ENCODE peak calls at places on chromosomes 2 and 18, in ten cellular contexts. G is HFFc6, X is sigmoid colon, U is H9, P is fibroblast of pulmonary artery, E is RWPE1, A is IMR-90, I is HCT116, T is fibroblast of lung, J is neural crest cell. L is an unnamed sample.

GRCh38 chr2:237482485-237482884 is 4.6 kb upstream of the MLPH start:
- DNase-seq in G (no peak), X (peak), U (no peak), P (no peak), E (no peak), A (no peak), I (no peak), T (no peak), J (no peak), L (no peak)

GRCh38 chr18:56550121-56550520 is 88.3 kb downstream of the TXNL1 start:
- DNase-seq in G (no peak), X (no peak), U (no peak), P (peak), E (no peak), A (no peak), I (no peak), T (no peak), J (no peak), L (no peak)

GRCh38 chr2:148901142-148901541 is 26.1 kb downstream of the KIF5C start:
- DNase-seq in G (no peak), X (no peak), U (no peak), P (no peak), E (no peak), A (no peak), I (no peak), T (no peak), J (no peak), L (no peak)

GRCh38 chr2:32947076-32947483 is 327 bp downstream of the LTBP1 start:
- DNase-seq in G (no peak), X (no peak), U (no peak), P (no peak), E (peak), A (no peak), I (no peak), T (no peak), J (peak), L (peak)

GRCh38 chr2:166625670-166626069 is 131.6 kb upstream of the SCN7A start:
- DNase-seq in G (no peak), X (no peak), U (no peak), P (no peak), E (no peak), A (peak), I (no peak), T (peak), J (no peak), L (no peak)

GRCh38 chr18:25830787-25831186 is 259.6 kb downstream of the SS18 start:
- DNase-seq in G (peak), X (no peak), U (no peak), P (peak), E (no peak), A (peak), I (no peak), T (peak), J (no peak), L (no peak)

GRCh38 chr2:160609346-160609745 is 115.7 kb upstream of the RBMS1 start:
- DNase-seq in G (no peak), X (no peak), U (no peak), P (no peak), E (no peak), A (no peak), I (no peak), T (no peak), J (no peak), L (no peak)

GRCh38 chr18:45566025-45566740 is 49.1 kb upstream of the SLC14A2 start:
- DNase-seq in G (peak), X (no peak), U (no peak), P (peak), E (peak), A (peak), I (no peak), T (peak), J (no peak), L (no peak)

GRCh38 chr2:95206086-95206485 is 1.2 kb upstream of the ZNF892 start:
- DNase-seq in G (no peak), X (no peak), U (no peak), P (no peak), E (no peak), A (no peak), I (no peak), T (no peak), J (no peak), L (no peak)

GRCh38 chr18:45212186-45213039 is 402.9 kb upstream of the SLC14A2 start:
- DNase-seq in G (peak), X (peak), U (peak), P (peak), E (peak), A (peak), I (peak), T (peak), J (peak), L (peak)

GRCh38 chr2:36446258-36446657 is 90.7 kb downstream of the CRIM1 start:
- DNase-seq in G (no peak), X (no peak), U (no peak), P (no peak), E (no peak), A (no peak), I (no peak), T (no peak), J (no peak), L (no peak)

GRCh38 chr18:46462523-46462922 is 194.5 kb downstream of the LOXHD1 start:
- DNase-seq in G (no peak), X (no peak), U (peak), P (no peak), E (no peak), A (no peak), I (no peak), T (no peak), J (no peak), L (peak)

GRCh38 chr18:45169610-45170009 is 445.7 kb upstream of the SLC14A2 start:
- DNase-seq in G (peak), X (peak), U (no peak), P (peak), E (peak), A (peak), I (no peak), T (peak), J (no peak), L (peak)

GRCh38 chr2:231415029-231415428 is 19.5 kb downstream of the B3GNT7 start:
- DNase-seq in G (no peak), X (no peak), U (no peak), P (no peak), E (no peak), A (no peak), I (no peak), T (no peak), J (no peak), L (no peak)

GRCh38 chr2:46167924-46168323 is 129.3 kb upstream of the EPAS1 start:
- DNase-seq in G (no peak), X (no peak), U (no peak), P (no peak), E (no peak), A (no peak), I (no peak), T (peak), J (no peak), L (no peak)

GRCh38 chr18:76491436-76491800 is 3.6 kb downstream of the ZNF516 start:
- DNase-seq in G (no peak), X (peak), U (peak), P (peak), E (peak), A (peak), I (no peak), T (peak), J (no peak), L (peak)

DNA sequence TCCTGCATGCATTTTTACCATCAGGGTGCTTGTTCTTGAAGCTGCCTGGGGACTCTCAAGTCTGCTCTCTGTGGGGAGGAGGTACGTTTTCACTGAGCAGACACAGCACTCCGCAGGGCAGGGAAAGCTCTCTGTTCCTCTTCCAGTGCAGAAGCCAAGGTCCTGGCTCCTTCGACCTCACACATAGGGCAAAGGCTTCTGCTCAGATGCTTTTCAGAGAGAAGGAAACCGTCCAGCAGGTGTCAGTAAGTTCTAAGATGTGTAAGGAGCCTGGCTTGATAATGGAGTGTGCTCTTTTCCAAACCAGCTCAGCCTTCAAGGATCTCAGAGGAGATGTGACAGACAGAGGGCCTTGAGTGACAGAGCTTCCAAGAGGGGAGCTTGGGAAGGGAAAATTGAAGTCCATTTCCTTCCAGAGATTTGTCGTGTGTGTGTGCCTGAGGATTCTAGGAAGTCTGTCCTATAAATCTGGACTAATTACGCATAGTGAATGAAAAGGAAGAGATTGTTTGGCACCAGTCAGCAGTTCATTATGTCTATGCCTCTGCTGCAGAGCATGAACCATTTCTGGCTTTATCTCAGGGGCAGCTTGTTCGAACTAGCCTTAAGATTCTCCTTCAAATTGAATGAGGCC is 67.4 kb upstream of the UPP2 start:
- DNase-seq in G (peak), X (no peak), U (peak), P (peak), E (peak), A (peak), I (peak), T (peak), J (peak), L (peak)
- TF ChIP-seq CTCF in G (peak), X (no peak), U (peak), P (peak), E (no peak), A (peak), I (peak), T (peak), J (peak), L (no peak)

GRCh38 chr2:191938779-191939178 is 91.9 kb upstream of the CAVIN2 start:
- DNase-seq in G (no peak), X (no peak), U (no peak), P (no peak), E (no peak), A (no peak), I (no peak), T (no peak), J (no peak), L (no peak)
- TF ChIP-seq CTCF in G (no peak), X (no peak), U (no peak), P (no peak), E (no peak), A (no peak), I (no peak), T (no peak), J (no peak), L (no peak)

DNA sequence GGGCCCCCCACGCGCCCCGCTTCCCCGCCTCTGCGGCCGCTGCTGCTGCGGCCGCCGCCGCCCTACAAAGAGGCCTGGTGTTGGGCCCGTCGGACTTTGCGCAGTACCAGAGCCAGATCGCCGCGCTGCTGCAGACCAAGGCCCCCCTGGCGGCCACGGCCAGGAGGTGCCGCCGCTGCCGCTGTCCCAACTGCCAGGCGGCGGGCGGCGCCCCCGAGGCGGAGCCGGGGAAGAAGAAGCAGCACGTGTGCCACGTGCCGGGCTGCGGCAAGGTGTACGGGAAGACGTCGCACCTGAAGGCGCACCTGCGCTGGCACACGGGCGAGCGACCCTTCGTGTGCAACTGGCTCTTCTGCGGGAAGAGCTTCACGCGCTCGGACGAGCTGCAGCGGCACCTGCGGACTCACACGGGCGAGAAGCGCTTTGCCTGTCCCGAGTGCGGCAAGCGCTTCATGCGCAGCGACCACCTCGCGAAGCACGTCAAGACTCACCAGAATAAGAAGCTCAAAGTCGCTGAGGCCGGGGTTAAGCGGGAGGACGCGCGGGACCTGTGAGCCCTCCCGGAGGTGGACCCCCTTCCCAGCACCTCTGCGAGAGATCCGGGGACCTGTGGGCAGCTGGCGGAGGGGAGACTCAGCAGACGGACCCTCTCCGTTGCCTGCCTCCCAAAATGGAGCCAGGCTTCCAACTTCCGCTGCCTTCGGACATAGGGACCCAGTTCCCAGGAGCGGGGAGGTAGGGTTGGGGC is 1.9 kb downstream of the SP5 start:
- DNase-seq in G (no peak), X (peak), U (peak), P (peak), E (peak), A (peak), I (no peak), T (peak), J (peak), L (peak)
- TF ChIP-seq CTCF in G (no peak), X (peak), U (peak), P (no peak), E (peak), A (peak), I (no peak), T (peak), J (peak), L (peak)

GRCh38 chr2:66575625-66576371 is 140.9 kb downstream of the MEIS1 start:
- DNase-seq in G (peak), X (peak), U (peak), P (peak), E (no peak), A (peak), I (no peak), T (peak), J (peak), L (peak)
- TF ChIP-seq CTCF in G (peak), X (no peak), U (no peak), P (no peak), E (no peak), A (no peak), I (no peak), T (no peak), J (peak), L (no peak)

L was measured in glutamatergic neuron.